ENCODE peak calls at places on chromosomes 2 and 18, in four cellular contexts. One of them, this sample, is unnamed.

GRCh38 chr2:177187631-177188312 is 24.8 kb upstream of the HNRNPA3 start:
- DNase-seq in foreskin fibroblast: peak; percentile 90
- DNase-seq in brain microvascular endothelial cell: peak; percentile 82
- DNase-seq in left ventricle myocardium inferior: no peak
- DNase-seq in this sample: no peak

GRCh38 chr18:34222025-34222395 is 2.7 kb downstream of the NOL4 start:
- DNase-seq in brain microvascular endothelial cell: no peak
- DNase-seq in left ventricle myocardium inferior: no peak
- DNase-seq in foreskin fibroblast: no peak
- DNase-seq in this sample: no peak

GRCh38 chr2:529425-529824 is 147.8 kb downstream of the TMEM18 start:
- DNase-seq in brain microvascular endothelial cell: peak; percentile 33
- DNase-seq in left ventricle myocardium inferior: no peak
- DNase-seq in foreskin fibroblast: no peak
- DNase-seq in this sample: no peak

GRCh38 chr18:59686260-59686659 is 11.0 kb downstream of the CCBE1 start:
- DNase-seq in brain microvascular endothelial cell: no peak
- DNase-seq in left ventricle myocardium inferior: no peak
- DNase-seq in foreskin fibroblast: no peak
- DNase-seq in this sample: no peak

GRCh38 chr2:102094917-102095316 is 47.6 kb upstream of the IL1R1 start:
- DNase-seq in foreskin fibroblast: peak; percentile 99
- DNase-seq in brain microvascular endothelial cell: peak; percentile 96
- DNase-seq in left ventricle myocardium inferior: no peak
- DNase-seq in this sample: no peak

GRCh38 chr2:12498703-12499102 is 218.0 kb upstream of the TRIB2 start:
- DNase-seq in left ventricle myocardium inferior: no peak
- DNase-seq in brain microvascular endothelial cell: peak; percentile 27
- DNase-seq in foreskin fibroblast: peak; percentile 78
- DNase-seq in this sample: no peak

GRCh38 chr18:80023173-80023572 is 11.1 kb upstream of the RBFA start:
- DNase-seq in brain microvascular endothelial cell: no peak
- DNase-seq in left ventricle myocardium inferior: no peak
- DNase-seq in foreskin fibroblast: no peak
- DNase-seq in this sample: no peak

GRCh38 chr2:213001285-213001910 is 150.0 kb downstream of the IKZF2 start:
- DNase-seq in brain microvascular endothelial cell: no peak
- DNase-seq in left ventricle myocardium inferior: no peak
- DNase-seq in foreskin fibroblast: no peak
- DNase-seq in this sample: no peak

GRCh38 chr18:50189160-50189559 is 5.8 kb downstream of the MYO5B start:
- DNase-seq in brain microvascular endothelial cell: no peak
- DNase-seq in foreskin fibroblast: no peak
- DNase-seq in left ventricle myocardium inferior: no peak
- DNase-seq in this sample: no peak

GRCh38 chr2:138707424-138708074 is 72.6 kb downstream of the NXPH2 start:
- DNase-seq in brain microvascular endothelial cell: peak; percentile 12
- DNase-seq in foreskin fibroblast: peak; percentile 86
- DNase-seq in left ventricle myocardium inferior: no peak
- DNase-seq in this sample: peak; percentile 80

GRCh38 chr2:220469201-220469600 is 841.8 kb downstream of the SLC4A3 start:
- DNase-seq in brain microvascular endothelial cell: peak; percentile 57
- DNase-seq in foreskin fibroblast: peak; percentile 68
- DNase-seq in left ventricle myocardium inferior: no peak
- DNase-seq in this sample: no peak

GRCh38 chr2:64629329-64629781 is 24.4 kb downstream of the SERTAD2 start:
- DNase-seq in foreskin fibroblast: no peak
- DNase-seq in left ventricle myocardium inferior: no peak
- DNase-seq in brain microvascular endothelial cell: no peak
- DNase-seq in this sample: no peak

GRCh38 chr2:65749549-65749948 is 317.1 kb upstream of the SPRED2 start:
- DNase-seq in left ventricle myocardium inferior: no peak
- DNase-seq in brain microvascular endothelial cell: peak; percentile 92
- DNase-seq in foreskin fibroblast: peak; percentile 5
- DNase-seq in this sample: no peak

GRCh38 chr2:27217173-27218121 is at the start of gene CAD:
- DNase-seq in foreskin fibroblast: peak; percentile 83
- DNase-seq in brain microvascular endothelial cell: peak; percentile 77
- DNase-seq in left ventricle myocardium inferior: peak; percentile 89
- DNase-seq in this sample: no peak

GRCh38 chr2:112481528-112482228 is at the start of gene TTL:
- DNase-seq in foreskin fibroblast: peak; percentile 74
- DNase-seq in left ventricle myocardium inferior: peak; percentile 84
- DNase-seq in brain microvascular endothelial cell: peak; percentile 34
- DNase-seq in this sample: no peak

GRCh38 chr2:49616800-49617199 is 462.5 kb upstream of the FSHR start:
- DNase-seq in left ventricle myocardium inferior: no peak
- DNase-seq in foreskin fibroblast: no peak
- DNase-seq in brain microvascular endothelial cell: no peak
- DNase-seq in this sample: peak; percentile 2

GRCh38 chr18:35479911-35480586 is 17.7 kb downstream of the INO80C start:
- DNase-seq in left ventricle myocardium inferior: no peak
- DNase-seq in foreskin fibroblast: no peak
- DNase-seq in brain microvascular endothelial cell: no peak
- DNase-seq in this sample: no peak

GRCh38 chr18:57709335-57709734 is 87.7 kb upstream of the NARS1 start:
- DNase-seq in foreskin fibroblast: no peak
- DNase-seq in brain microvascular endothelial cell: no peak
- DNase-seq in left ventricle myocardium inferior: no peak
- DNase-seq in this sample: no peak

GRCh38 chr2:191894681-191895147 is 47.8 kb upstream of the CAVIN2 start:
- DNase-seq in left ventricle myocardium inferior: no peak
- DNase-seq in foreskin fibroblast: peak; percentile 60
- DNase-seq in brain microvascular endothelial cell: peak; percentile 14
- DNase-seq in this sample: no peak

GRCh38 chr2:54663424-54664030 is 59.9 kb upstream of the EML6 start:
- DNase-seq in left ventricle myocardium inferior: no peak
- DNase-seq in foreskin fibroblast: no peak
- DNase-seq in brain microvascular endothelial cell: no peak
- DNase-seq in this sample: no peak

GRCh38 chr2:15753811-15754702 is 162.4 kb downstream of the DDX1 start:
- DNase-seq in left ventricle myocardium inferior: no peak
- DNase-seq in foreskin fibroblast: no peak
- DNase-seq in brain microvascular endothelial cell: no peak
- DNase-seq in this sample: no peak

GRCh38 chr2:73253400-73253799 is 19.3 kb downstream of the CCT7 start:
- DNase-seq in foreskin fibroblast: no peak
- DNase-seq in left ventricle myocardium inferior: no peak
- DNase-seq in brain microvascular endothelial cell: no peak
- DNase-seq in this sample: no peak

GRCh38 chr2:95352291-95353054 is 50.0 kb upstream of the FAHD2A start:
- DNase-seq in foreskin fibroblast: no peak
- DNase-seq in brain microvascular endothelial cell: no peak
- DNase-seq in left ventricle myocardium inferior: no peak
- DNase-seq in this sample: no peak

GRCh38 chr2:100934504-100935371 is 67.4 kb upstream of the RPL31 start:
- DNase-seq in foreskin fibroblast: no peak
- DNase-seq in brain microvascular endothelial cell: no peak
- DNase-seq in left ventricle myocardium inferior: no peak
- DNase-seq in this sample: no peak

GRCh38 chr2:181465686-181466375 is 8.6 kb downstream of the ITGA4 start:
- DNase-seq in brain microvascular endothelial cell: peak; percentile 48
- DNase-seq in foreskin fibroblast: peak; percentile 75
- DNase-seq in left ventricle myocardium inferior: no peak
- DNase-seq in this sample: peak; percentile 40

GRCh38 chr18:41751161-41751560 is 203.9 kb upstream of the PIK3C3 start:
- DNase-seq in brain microvascular endothelial cell: no peak
- DNase-seq in foreskin fibroblast: no peak
- DNase-seq in left ventricle myocardium inferior: no peak
- DNase-seq in this sample: no peak

GRCh38 chr18:41744664-41745063 is 210.4 kb upstream of the PIK3C3 start:
- DNase-seq in left ventricle myocardium inferior: no peak
- DNase-seq in foreskin fibroblast: no peak
- DNase-seq in brain microvascular endothelial cell: no peak
- DNase-seq in this sample: no peak

GRCh38 chr18:41747723-41748242 is 207.3 kb upstream of the PIK3C3 start:
- DNase-seq in foreskin fibroblast: no peak
- DNase-seq in brain microvascular endothelial cell: no peak
- DNase-seq in left ventricle myocardium inferior: no peak
- DNase-seq in this sample: no peak

DNA sequence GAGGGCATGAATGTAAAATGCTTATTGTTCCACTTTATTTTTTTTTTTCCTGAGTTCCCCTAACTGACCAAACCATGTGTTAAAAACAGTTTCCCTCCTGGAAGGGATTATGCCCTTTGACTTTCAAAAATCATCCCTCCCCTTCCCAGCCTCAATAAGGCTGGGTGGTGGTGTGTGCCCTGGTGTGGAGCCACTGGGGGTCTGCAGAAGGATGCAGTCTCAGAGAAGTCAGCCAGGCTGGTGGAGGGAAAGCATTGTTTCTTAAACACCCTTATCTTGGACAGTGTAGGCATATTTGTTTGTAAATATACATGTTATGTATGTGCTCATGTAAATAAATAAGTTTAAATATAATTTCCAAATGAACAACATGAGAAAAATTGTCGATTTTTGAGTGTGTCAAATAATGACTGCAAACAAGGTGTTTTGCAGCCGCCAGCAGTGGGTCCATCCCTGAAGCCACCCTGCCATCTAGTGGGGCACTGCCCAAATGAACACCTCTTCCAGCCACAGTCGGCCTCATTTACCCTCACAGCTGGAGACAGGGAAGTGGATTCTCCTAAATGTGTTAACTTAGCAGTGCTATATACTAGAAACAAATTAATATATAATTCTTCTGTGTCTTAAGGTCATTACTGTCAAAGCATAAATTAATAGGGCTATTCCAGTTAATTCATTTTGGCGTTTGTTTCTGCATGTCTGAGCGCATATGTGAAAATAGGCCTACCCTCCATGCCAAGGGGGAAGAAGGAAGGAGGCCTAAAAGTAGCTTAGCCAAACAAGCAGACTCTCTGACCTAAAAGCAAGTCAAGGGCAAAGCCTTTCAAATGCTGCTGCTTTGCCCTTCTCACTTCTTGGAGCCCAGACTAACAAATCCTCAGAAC is 209.6 kb upstream of the PIK3C3 start:
- DNase-seq in foreskin fibroblast: peak; percentile 23
- DNase-seq in left ventricle myocardium inferior: peak; percentile 16
- DNase-seq in brain microvascular endothelial cell: peak; percentile 41
- DNase-seq in this sample: no peak
- TF ChIP-seq CTCF in foreskin fibroblast: peak; percentile 73
- TF ChIP-seq CTCF in left ventricle myocardium inferior: peak; percentile 67
- TF ChIP-seq CTCF in brain microvascular endothelial cell: peak; percentile 87
- TF ChIP-seq CTCF in this sample: peak; percentile 88

GRCh38 chr2:197141669-197142068 is 168.9 kb downstream of the ANKRD44 start:
- DNase-seq in left ventricle myocardium inferior: no peak
- DNase-seq in brain microvascular endothelial cell: no peak
- DNase-seq in foreskin fibroblast: no peak
- DNase-seq in this sample: no peak
- H3K4me3 ChIP-seq in left ventricle myocardium inferior: no peak overlapping the region
- H3K4me3 ChIP-seq in brain microvascular endothelial cell: no peak overlapping the region
- H3K4me3 ChIP-seq in foreskin fibroblast: no peak overlapping the region
- H3K4me3 ChIP-seq in this sample: no peak overlapping the region

GRCh38 chr18:13440277-13441248 is 222.0 kb downstream of the LDLRAD4 start:
- DNase-seq in foreskin fibroblast: no peak
- DNase-seq in brain microvascular endothelial cell: no peak
- DNase-seq in left ventricle myocardium inferior: no peak
- DNase-seq in this sample: no peak
- TF ChIP-seq CTCF in foreskin fibroblast: no peak
- TF ChIP-seq CTCF in brain microvascular endothelial cell: peak; percentile 24
- TF ChIP-seq CTCF in left ventricle myocardium inferior: no peak
- TF ChIP-seq CTCF in this sample: peak; percentile 21

DNA sequence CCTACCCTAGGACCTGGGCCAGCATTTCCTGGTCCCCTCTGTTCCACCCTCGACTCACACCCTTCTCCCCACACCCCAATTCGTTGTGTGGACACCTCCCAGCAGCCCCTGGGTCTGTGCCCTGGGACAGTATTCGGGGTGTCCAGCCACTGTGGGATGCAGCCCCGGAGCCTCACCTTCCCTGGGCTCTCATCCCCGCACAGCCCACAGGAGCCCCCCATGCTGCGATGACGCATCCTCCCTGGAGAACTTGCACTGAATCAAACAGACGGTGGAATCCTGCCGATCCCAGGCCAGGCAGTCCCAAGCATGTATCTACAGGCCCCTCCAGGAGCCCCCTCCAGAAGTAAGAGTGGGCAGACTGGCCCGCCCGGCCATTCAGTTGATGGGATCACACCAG is 9.7 kb downstream of the ITM2C start:
- DNase-seq in foreskin fibroblast: no peak
- DNase-seq in brain microvascular endothelial cell: no peak
- DNase-seq in left ventricle myocardium inferior: no peak
- DNase-seq in this sample: no peak
- H3K4me3 ChIP-seq in foreskin fibroblast: no peak overlapping the region
- H3K4me3 ChIP-seq in brain microvascular endothelial cell: no peak overlapping the region
- H3K4me3 ChIP-seq in left ventricle myocardium inferior: no peak overlapping the region
- H3K4me3 ChIP-seq in this sample: no peak overlapping the region

GRCh38 chr2:182587831-182588230 is 128.2 kb upstream of the DNAJC10 start:
- DNase-seq in brain microvascular endothelial cell: peak; percentile 34
- DNase-seq in left ventricle myocardium inferior: no peak
- DNase-seq in foreskin fibroblast: peak; percentile 62
- DNase-seq in this sample: peak; percentile 71

GRCh38 chr2:182585430-182585829 is 130.6 kb upstream of the DNAJC10 start:
- DNase-seq in foreskin fibroblast: no peak
- DNase-seq in left ventricle myocardium inferior: no peak
- DNase-seq in brain microvascular endothelial cell: no peak
- DNase-seq in this sample: no peak

GRCh38 chr2:182584462-182584861 is 131.6 kb upstream of the DNAJC10 start:
- DNase-seq in brain microvascular endothelial cell: no peak
- DNase-seq in left ventricle myocardium inferior: peak; percentile 69
- DNase-seq in foreskin fibroblast: no peak
- DNase-seq in this sample: no peak

GRCh38 chr2:182589121-182589520 is 126.9 kb upstream of the DNAJC10 start:
- DNase-seq in brain microvascular endothelial cell: no peak
- DNase-seq in left ventricle myocardium inferior: no peak
- DNase-seq in foreskin fibroblast: no peak
- DNase-seq in this sample: no peak

GRCh38 chr2:182586426-182586825 is 129.6 kb upstream of the DNAJC10 start:
- DNase-seq in left ventricle myocardium inferior: no peak
- DNase-seq in foreskin fibroblast: no peak
- DNase-seq in brain microvascular endothelial cell: no peak
- DNase-seq in this sample: no peak
- TF ChIP-seq CTCF in left ventricle myocardium inferior: no peak
- TF ChIP-seq CTCF in foreskin fibroblast: no peak
- TF ChIP-seq CTCF in brain microvascular endothelial cell: no peak
- TF ChIP-seq CTCF in this sample: no peak

DNA sequence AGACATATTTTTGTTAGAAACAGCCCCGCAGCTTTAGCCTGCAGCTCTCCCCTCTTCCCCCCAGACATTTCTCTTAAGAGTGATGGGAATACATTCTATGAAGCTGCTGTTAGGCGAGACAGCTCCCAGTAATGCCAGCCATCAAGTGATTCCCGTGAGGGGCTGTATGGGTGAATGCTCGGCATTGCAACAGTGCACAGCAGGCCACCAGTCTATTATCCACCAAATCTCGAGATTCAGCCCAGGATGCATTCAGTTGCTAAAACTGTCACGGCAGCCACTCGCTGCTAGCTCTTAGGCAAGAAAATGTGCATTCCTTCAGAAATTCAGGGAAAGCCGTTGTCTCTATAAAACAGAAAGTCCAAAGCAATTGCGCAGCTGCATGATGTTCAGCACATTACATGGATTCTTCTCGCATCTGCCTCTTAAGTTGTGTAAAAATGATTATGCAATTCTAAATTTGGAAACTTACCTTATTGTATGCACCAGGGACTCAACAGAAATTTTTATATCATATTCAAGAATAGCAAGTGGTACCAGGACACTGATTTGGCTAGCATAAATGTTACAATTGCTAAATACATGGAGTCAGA is 211.3 kb upstream of the ARL4C start:
- DNase-seq in foreskin fibroblast: peak; percentile 18
- DNase-seq in left ventricle myocardium inferior: no peak
- DNase-seq in brain microvascular endothelial cell: no peak
- DNase-seq in this sample: no peak
- H3K4me3 ChIP-seq in foreskin fibroblast: no peak overlapping the region
- H3K4me3 ChIP-seq in left ventricle myocardium inferior: no peak overlapping the region
- H3K4me3 ChIP-seq in brain microvascular endothelial cell: no peak overlapping the region
- H3K4me3 ChIP-seq in this sample: no peak overlapping the region

This sample was measured in retinal pigment epithelial cell.